ENCODE peak calls at places on chromosomes 11 and 22, in five cellular contexts. W is lower lobe of right lung; G is heart right ventricle; F is tibial artery; L is CD8-positive, alpha-beta T cell. T is an unnamed sample.

GRCh38 chr11:64352099-64353005 is 6.6 kb upstream of the RPS6KA4 start:
- DNase-seq in F (peak; percentile 65), G (no peak), L (no peak), W (no peak), T (no peak)

GRCh38 chr11:37089439-37089838 is 491.4 kb upstream of the RAG2 start:
- DNase-seq in F (no peak), G (no peak), W (no peak), L (no peak), T (no peak)

GRCh38 chr11:13679768-13680167 is 11.3 kb downstream of the FAR1 start:
- DNase-seq in L (no peak), G (no peak), W (no peak), F (no peak), T (no peak)

GRCh38 chr11:30586251-30587144 is at the start of gene MPPED2:
- DNase-seq in F (peak; percentile 65), G (peak; percentile 57), W (peak; percentile 47), L (peak; percentile 17), T (peak; percentile 2)

GRCh38 chr11:12880327-12880726 is 128.8 kb upstream of the RASSF10 start:
- DNase-seq in W (no peak), L (no peak), F (no peak), G (no peak), T (no peak)

GRCh38 chr22:21003782-21004181 is 1.9 kb upstream of the THAP7 start:
- DNase-seq in W (no peak), F (no peak), G (no peak), L (no peak), T (no peak)

GRCh38 chr11:45816614-45817013 is 11.7 kb downstream of the SLC35C1 start:
- DNase-seq in G (no peak), L (no peak), W (no peak), F (peak; percentile 55), T (no peak)

GRCh38 chr11:102727890-102728289 is 3.1 kb upstream of the MMP8 start:
- DNase-seq in W (no peak), G (no peak), L (no peak), F (no peak), T (peak; percentile 85)

GRCh38 chr22:39233736-39234120 is 11.1 kb downstream of the PDGFB start:
- DNase-seq in F (no peak), W (no peak), G (peak; percentile 80), L (no peak), T (no peak)

GRCh38 chr22:46328797-46329196 is 6.7 kb upstream of the TRMU start:
- DNase-seq in F (no peak), L (no peak), W (peak; percentile 21), G (no peak), T (no peak)

GRCh38 chr22:50329236-50329635 is 2.4 kb upstream of the DENND6B start:
- DNase-seq in F (no peak), L (no peak), G (no peak), W (no peak), T (peak; percentile 80)

GRCh38 chr11:9787981-9788521 is 124.2 kb downstream of the SWAP70 start:
- DNase-seq in F (no peak), W (no peak), G (no peak), L (no peak), T (no peak)

GRCh38 chr11:69027704-69028372 is 14.8 kb upstream of the MRGPRF start:
- DNase-seq in F (no peak), W (peak; percentile 77), G (no peak), L (no peak), T (peak; percentile 37)

GRCh38 chr11:131468565-131468964 is 98.2 kb downstream of the NTM start:
- DNase-seq in G (no peak), F (no peak), W (no peak), L (no peak), T (no peak)

GRCh38 chr11:33970984-33971466 is 79.1 kb upstream of the LMO2 start:
- DNase-seq in L (peak; percentile 17), G (peak; percentile 59), F (no peak), W (no peak), T (peak; percentile 71)

GRCh38 chr11:117820071-117820470 is 4.5 kb downstream of the FXYD2 start:
- DNase-seq in G (no peak), W (no peak), F (no peak), L (no peak), T (no peak)

GRCh38 chr22:47277001-47277400 is 514.6 kb downstream of the TBC1D22A start:
- DNase-seq in F (no peak), G (no peak), W (no peak), L (no peak), T (no peak)

GRCh38 chr11:19200410-19201201 is 1.2 kb downstream of the CSRP3 start:
- DNase-seq in L (no peak), G (no peak), W (no peak), F (no peak), T (peak; percentile 33)

GRCh38 chr11:104965735-104966134 is 2.6 kb downstream of the CASP4 start:
- DNase-seq in W (no peak), F (no peak), G (no peak), L (no peak), T (peak; percentile 75)

GRCh38 chr11:116962108-116962507 is 124.7 kb upstream of the APOA1 start:
- DNase-seq in L (no peak), G (no peak), W (no peak), F (no peak), T (no peak)

GRCh38 chr11:7089328-7090251 is 792 bp downstream of the RBMXL2 start:
- DNase-seq in W (no peak), F (peak; percentile 66), G (no peak), L (no peak), T (no peak)

GRCh38 chr22:20117656-20118571 is 888 bp upstream of the TRMT2A start:
- DNase-seq in L (peak; percentile 51), F (no peak), G (peak; percentile 36), W (peak; percentile 61), T (peak; percentile 46)

GRCh38 chr11:65298131-65298535 is 16.5 kb upstream of the CDC42EP2 start:
- DNase-seq in W (peak; percentile 68), G (peak; percentile 84), L (no peak), F (peak; percentile 91), T (no peak)

GRCh38 chr11:118164885-118165284 is 11.6 kb downstream of the SCN2B start:
- DNase-seq in G (no peak), W (no peak), F (no peak), L (no peak), T (no peak)

GRCh38 chr11:8913961-8914660 is 3.1 kb downstream of the AKIP1 start:
- DNase-seq in F (no peak), G (peak; percentile 28), W (no peak), L (peak; percentile 57), T (peak; percentile 41)

GRCh38 chr11:26761382-26761781 is 39.5 kb upstream of the SLC5A12 start:
- DNase-seq in G (no peak), F (no peak), L (no peak), W (no peak), T (peak; percentile 10)

GRCh38 chr22:32352681-32353080 is 5.0 kb upstream of the RFPL3 start:
- DNase-seq in F (no peak), L (no peak), W (no peak), G (no peak), T (no peak)

GRCh38 chr11:67372993-67373915 is at the start of gene CLCF1:
- DNase-seq in W (peak; percentile 81), G (peak; percentile 67), F (peak; percentile 92), L (peak; percentile 84), T (peak; percentile 58)

GRCh38 chr11:17475666-17476316 is 854 bp downstream of the ABCC8 start:
- DNase-seq in F (no peak), G (no peak), W (no peak), L (no peak), T (no peak)

GRCh38 chr11:84056696-84057095 is 770.5 kb upstream of the CCDC90B start:
- DNase-seq in F (no peak), W (no peak), L (no peak), G (no peak), T (no peak)

GRCh38 chr11:27211370-27212127 is 151.5 kb downstream of the CCDC34 start:
- DNase-seq in L (no peak), F (no peak), G (no peak), W (no peak), T (no peak)

GRCh38 chr11:113446938-113447337 is 28.3 kb downstream of the DRD2 start:
- DNase-seq in L (no peak), W (no peak), G (no peak), F (no peak), T (peak; percentile 99)

GRCh38 chr22:49997932-49998717 is 14.4 kb downstream of the IL17REL start:
- DNase-seq in L (no peak), W (peak; percentile 36), G (no peak), F (peak; percentile 47), T (no peak)

GRCh38 chr11:36702330-36703054 is 104.5 kb upstream of the RAG2 start:
- DNase-seq in F (no peak), L (no peak), G (peak; percentile 37), W (no peak), T (peak; percentile 78)

GRCh38 chr11:83093634-83094033 is 21.9 kb upstream of the RAB30 start:
- DNase-seq in W (no peak), G (no peak), L (no peak), F (no peak), T (no peak)

DNA sequence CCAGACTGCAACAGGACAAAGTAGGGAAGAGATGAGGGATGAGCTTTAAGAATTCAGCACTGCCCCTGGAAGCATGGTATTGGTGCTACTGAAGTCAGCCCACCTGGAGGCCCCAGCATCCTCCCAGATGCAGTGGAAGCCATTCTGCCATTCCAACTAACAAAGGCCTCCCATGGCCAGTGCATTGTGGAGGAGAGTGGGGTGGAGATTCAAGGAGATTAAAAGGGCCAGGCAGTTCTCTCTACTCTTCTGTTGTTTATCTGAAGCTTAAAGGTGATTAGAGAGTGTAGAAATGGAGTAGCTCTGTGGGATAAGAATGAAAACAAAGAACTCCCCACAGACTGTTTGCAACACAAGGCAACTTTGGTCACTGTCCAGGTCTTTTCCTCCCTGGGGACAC is 24.1 kb upstream of the TSKU start:
- DNase-seq in F (peak; percentile 6), W (no peak), G (no peak), L (no peak), T (no peak)
- TF ChIP-seq CTCF in F (no peak), W (no peak), G (no peak), L (no peak), T (no peak)

GRCh38 chr11:93020248-93021088 is 51.0 kb downstream of the MTNR1B start:
- DNase-seq in L (no peak), W (no peak), G (no peak), F (no peak), T (peak; percentile 97)
- H3K4me3 ChIP-seq in L (no peak overlapping the region), W (no peak overlapping the region), G (no peak overlapping the region), F (no peak overlapping the region), T (no peak overlapping the region)

DNA sequence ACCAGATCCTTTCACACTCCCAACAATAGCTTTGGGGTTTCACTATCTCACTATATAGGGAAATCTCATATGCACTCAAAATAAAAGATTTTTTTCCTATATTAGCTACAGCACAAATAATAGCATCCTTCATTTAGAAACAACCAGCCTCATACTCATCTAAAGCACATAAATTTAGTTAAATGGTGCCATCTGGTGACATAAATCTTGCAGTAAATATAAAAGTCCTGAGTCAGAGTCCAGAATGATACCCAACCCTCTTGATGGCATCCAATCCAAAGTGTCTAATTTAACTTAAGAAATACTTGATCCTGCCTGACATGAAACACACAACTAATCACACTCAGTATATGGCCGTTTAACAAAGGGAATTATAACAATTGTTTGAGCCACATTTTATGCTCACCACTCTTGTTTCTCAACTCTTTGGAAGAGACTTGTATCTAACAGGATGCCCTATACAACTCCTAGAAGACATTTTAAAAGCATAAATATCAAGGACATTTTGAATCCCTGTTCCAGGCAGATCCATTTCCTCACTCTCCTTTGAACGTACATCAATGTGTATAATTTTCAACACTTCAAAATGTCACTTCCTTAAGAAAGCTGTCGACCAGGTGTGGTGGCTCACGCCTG is 36.2 kb downstream of the DLG2 start:
- DNase-seq in F (no peak), G (no peak), L (no peak), W (no peak), T (peak; percentile 58)
- TF ChIP-seq CTCF in F (no peak), G (peak; percentile 40), L (no peak), W (no peak), T (peak; percentile 25)

GRCh38 chr22:29479417-29480261 is at the start of gene NEFH:
- DNase-seq in W (no peak), G (no peak), L (no peak), F (no peak), T (no peak)
- H3K4me3 ChIP-seq in W (peak within 1 kb of the TSS; percentile 29), G (peak within 1 kb of the TSS; percentile 37), L (no peak within 1 kb of the TSS), F (peak within 1 kb of the TSS; percentile 7), T (peak within 1 kb of the TSS; percentile 45)

T was measured in epithelial cell of esophagus.